ENCODE peak calls at places on chromosomes 13 and 19, in four cellular contexts. S is RWPE1; L is Jurkat, Clone E6-1; R is BE2C. K is an unnamed sample.

GRCh38 chr19:3783660-3784584 is 2.3 kb downstream of the MATK start:
- DNase-seq in L (no peak), S (peak), R (peak), K (no peak)

GRCh38 chr13:111491021-111491420 is 170.6 kb downstream of the TEX29 start:
- DNase-seq in L (no peak), R (no peak), S (no peak), K (no peak)

GRCh38 chr19:6372594-6373095 is at the start of gene ALKBH7:
- DNase-seq in S (peak), L (peak), R (peak), K (peak)

GRCh38 chr19:47663911-47664771 is 49.1 kb upstream of the EHD2 start:
- DNase-seq in S (peak), R (no peak), L (no peak), K (no peak)

GRCh38 chr13:107642841-107643240 is 572.5 kb downstream of the LIG4 start:
- DNase-seq in S (no peak), R (peak), L (no peak), K (no peak)

GRCh38 chr13:107104631-107105030 is 536.7 kb upstream of the ARGLU1 start:
- DNase-seq in L (no peak), R (no peak), S (no peak), K (no peak)

GRCh38 chr19:45278087-45278486 is 27.0 kb downstream of the MARK4 start:
- DNase-seq in L (no peak), R (no peak), S (no peak), K (no peak)

GRCh38 chr19:33344210-33344609 is 29.3 kb upstream of the CEBPG start:
- DNase-seq in R (no peak), L (no peak), S (no peak), K (no peak)

GRCh38 chr13:47120284-47120683 is 223.4 kb upstream of the HTR2A start:
- DNase-seq in R (peak), L (peak), S (no peak), K (no peak)

GRCh38 chr19:46692918-46693722 is 23.8 kb downstream of the PRKD2 start:
- DNase-seq in R (no peak), S (no peak), L (no peak), K (no peak)

GRCh38 chr13:38872693-38873092 is 117.9 kb downstream of the STOML3 start:
- DNase-seq in S (no peak), L (peak), R (peak), K (peak)

GRCh38 chr19:29489182-29489951 is 36.4 kb upstream of the VSTM2B start:
- DNase-seq in S (no peak), L (no peak), R (no peak), K (no peak)

GRCh38 chr13:97242755-97243497 is 20.8 kb downstream of the MBNL2 start:
- DNase-seq in R (no peak), S (no peak), L (no peak), K (no peak)

GRCh38 chr19:34124828-34125227 is 47.5 kb upstream of the LSM14A start:
- DNase-seq in L (peak), S (no peak), R (no peak), K (no peak)

GRCh38 chr13:99698816-99699099 is 197.5 kb downstream of the TM9SF2 start:
- DNase-seq in S (no peak), L (no peak), R (no peak), K (no peak)

K was measured in DND-41.